ENCODE peak calls at places on chromosome 1, in five cellular contexts. J is GM20000, E is endothelial cell of umbilical vein, B is SHP77, Q is T-helper 2 cell. T is an unnamed sample.

GRCh38 chr1:239308701-239309333 is 77.6 kb upstream of the CHRM3 start:
- DNase-seq in B (peak), J (no peak), Q (no peak), E (no peak), T (peak)

GRCh38 chr1:231178970-231179369 is 17.1 kb downstream of the TRIM67 start:
- DNase-seq in Q (no peak), B (no peak), J (no peak), E (no peak), T (no peak)

GRCh38 chr1:8889925-8890785 is 11.7 kb upstream of the ENO1 start:
- DNase-seq in Q (no peak), E (no peak), J (no peak), B (peak), T (peak)

GRCh38 chr1:58709540-58709939 is 9.7 kb upstream of the MYSM1 start:
- DNase-seq in J (no peak), E (peak), B (no peak), Q (no peak), T (no peak)

GRCh38 chr1:204975568-204976235 is 67.3 kb upstream of the CNTN2 start:
- DNase-seq in E (peak), J (peak), Q (no peak), B (peak), T (peak)

GRCh38 chr1:226637147-226637935 is 88.8 kb downstream of the STUM start:
- DNase-seq in J (no peak), E (no peak), B (no peak), Q (no peak), T (no peak)

GRCh38 chr1:43549921-43550597 is 19.4 kb downstream of the PTPRF start:
- DNase-seq in J (peak), Q (no peak), E (no peak), B (no peak), T (peak)

GRCh38 chr1:179816196-179816960 is 61.2 kb downstream of the TOR1AIP2 start:
- DNase-seq in Q (no peak), B (peak), E (peak), J (no peak), T (no peak)

GRCh38 chr1:5913078-5913845 is 79.0 kb downstream of the NPHP4 start:
- DNase-seq in B (no peak), J (no peak), E (no peak), Q (no peak), T (no peak)

GRCh38 chr1:31700468-31701136 is 3.2 kb downstream of the COL16A1 start:
- DNase-seq in J (no peak), B (peak), E (no peak), Q (no peak), T (no peak)

T was measured in MCF 10A.